ENCODE peak calls at places on chromosomes 6 and 20, in five cellular contexts. B is cardiac muscle cell, X is GM23338, M is left lung, V is fibroblast of lung. G is an unnamed sample. For H3K27me3, the result is how much of the 10 kb centered on the place peaks cover.

GRCh38 chr6:166112580-166112979 is 55.1 kb downstream of the TBXT start:
- DNase-seq in B (peak), X (no peak), M (no peak), V (no peak), G (peak)

GRCh38 chr6:44257007-44257752 is at the start of gene SLC35B2:
- DNase-seq in B (peak), X (peak), M (peak), V (peak), G (peak)

GRCh38 chr6:90545450-90545849 is 41.4 kb downstream of the MAP3K7 start:
- DNase-seq in B (no peak), X (no peak), M (no peak), V (no peak), G (no peak)

GRCh38 chr20:51009303-51010042 is 13.4 kb downstream of the KCNG1 start:
- DNase-seq in B (no peak), X (no peak), M (no peak), V (no peak), G (no peak)

GRCh38 chr6:138815797-138816528 is 20.1 kb downstream of the ECT2L start:
- DNase-seq in B (peak), X (peak), M (no peak), V (peak), G (peak)

GRCh38 chr6:23269436-23269835 is 700.1 kb downstream of the HDGFL1 start:
- DNase-seq in B (peak), X (no peak), M (no peak), V (peak), G (no peak)

GRCh38 chr6:85747093-85747492 is 104.4 kb upstream of the SYNCRIP start:
- DNase-seq in B (peak), X (no peak), M (no peak), V (peak), G (no peak)

GRCh38 chr20:61668064-61668463 is 397.6 kb downstream of the TAF4 start:
- DNase-seq in B (no peak), X (no peak), M (no peak), V (no peak), G (no peak)

GRCh38 chr6:101761124-101761601 is 367.7 kb downstream of the GRIK2 start:
- DNase-seq in B (peak), X (no peak), M (no peak), V (peak), G (no peak)

GRCh38 chr6:21842875-21843274 is 249.3 kb downstream of the SOX4 start:
- DNase-seq in B (no peak), X (no peak), M (no peak), V (no peak), G (no peak)

GRCh38 chr20:1029980-1030379 is 27.9 kb upstream of the RSPO4 start:
- DNase-seq in B (no peak), X (no peak), M (no peak), V (no peak), G (no peak)

GRCh38 chr6:100426241-100426640 is 38.5 kb downstream of the SIM1 start:
- DNase-seq in B (no peak), X (no peak), M (no peak), V (no peak), G (peak)

GRCh38 chr6:14035448-14035847 is 82.1 kb upstream of the CD83 start:
- DNase-seq in B (peak), X (peak), M (no peak), V (peak), G (no peak)

GRCh38 chr20:37670426-37670825 is 23.4 kb upstream of the CTNNBL1 start:
- DNase-seq in B (no peak), X (no peak), M (no peak), V (no peak), G (peak)

GRCh38 chr6:89217308-89217999 is at the start of gene GABRR1:
- DNase-seq in B (no peak), X (peak), M (no peak), V (no peak), G (no peak)

GRCh38 chr6:89216411-89216810 is 747 bp downstream of the GABRR1 start:
- DNase-seq in B (no peak), X (no peak), M (no peak), V (no peak), G (no peak)

GRCh38 chr6:89221109-89221508 is 4.0 kb upstream of the GABRR1 start:
- DNase-seq in B (no peak), X (no peak), M (no peak), V (no peak), G (no peak)

DNA sequence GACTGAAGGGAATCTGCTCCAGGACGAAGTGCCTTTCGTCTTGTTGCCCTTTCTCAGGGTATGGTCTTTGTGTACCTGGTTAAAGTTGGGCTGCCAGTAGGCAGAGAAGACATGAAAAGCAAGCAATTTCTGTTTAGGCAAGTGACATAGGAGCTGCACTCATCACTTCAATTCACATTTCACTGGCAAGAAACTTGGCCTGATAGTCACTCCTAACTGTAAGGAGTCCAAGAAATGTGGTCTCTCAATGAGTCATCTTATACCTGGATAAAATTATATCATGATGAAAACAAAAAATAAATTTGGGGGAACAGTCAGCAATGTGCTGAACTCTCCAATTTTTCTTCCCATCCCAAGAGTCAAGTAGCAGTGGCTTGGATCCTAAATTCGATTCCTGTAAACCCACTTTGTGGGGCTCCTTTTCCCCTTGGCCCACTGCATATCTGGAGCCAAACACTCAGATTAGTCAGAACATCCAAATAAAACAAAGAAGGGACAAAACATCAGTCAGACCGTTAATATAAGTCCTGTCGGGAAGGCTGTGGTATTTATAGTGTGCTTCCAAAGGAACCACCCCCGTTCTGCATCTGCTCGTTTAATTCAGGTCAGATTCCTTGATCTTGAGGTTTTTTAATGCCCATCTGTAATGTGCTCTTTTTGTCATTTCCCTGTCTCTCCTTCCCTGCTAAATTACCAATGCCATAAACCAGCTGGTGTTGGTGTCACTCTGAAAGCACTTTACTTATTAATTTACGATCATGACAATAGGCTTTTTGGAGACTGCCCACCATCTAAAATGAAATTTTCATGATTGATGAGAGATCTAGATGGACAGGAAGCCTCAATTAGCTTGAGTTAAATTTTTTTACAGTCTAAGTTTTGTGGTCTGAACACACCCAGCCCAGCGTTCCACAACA is 5.1 kb upstream of the GABRR1 start:
- DNase-seq in B (peak), X (no peak), M (no peak), V (no peak), G (peak)
- H3K4me3 ChIP-seq in B (no peak), X (no peak), M (no peak), V (no peak), G (no peak)

GRCh38 chr6:110341671-110342304 is 16.4 kb downstream of the METTL24 start:
- DNase-seq in B (peak), X (peak), M (no peak), V (peak), G (no peak)
- TF ChIP-seq CTCF in B (peak), X (peak), M (no peak), V (no peak), G (peak)

DNA sequence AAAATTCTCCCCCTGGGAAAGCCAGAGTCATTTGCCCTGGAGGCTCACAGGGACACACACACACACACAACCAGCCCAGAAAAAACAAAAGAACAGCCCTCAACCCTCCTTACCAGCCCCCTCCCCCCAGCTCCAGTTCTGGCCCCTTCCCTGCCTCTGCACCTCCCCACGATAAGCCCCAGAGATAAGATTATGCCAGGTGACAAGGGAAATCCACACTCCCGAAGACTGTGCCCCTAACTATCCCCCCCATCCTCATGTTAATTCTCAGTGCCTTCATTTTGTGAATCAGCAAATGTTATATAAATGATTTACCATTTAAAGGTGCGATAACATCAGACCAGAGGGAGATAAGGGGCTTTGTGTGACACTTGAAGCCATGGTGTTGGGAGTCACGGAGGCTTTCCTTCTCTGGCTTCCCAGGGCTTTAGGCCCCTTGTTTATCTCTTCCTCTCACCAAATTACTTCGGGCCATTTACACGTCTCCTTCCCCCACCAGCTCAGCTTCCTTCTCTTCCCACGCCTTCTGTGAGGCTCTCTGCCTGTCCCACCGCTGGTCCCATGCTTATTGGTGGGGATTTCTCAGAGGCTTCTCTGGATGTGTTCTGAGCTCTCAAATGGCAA is 12.5 kb upstream of the FOXC1 start:
- DNase-seq in B (no peak), X (no peak), M (no peak), V (no peak), G (no peak)
- H3K27me3 ChIP-seq in B (under half), X (under half), M (half or more), V (under half), G (under half)

GRCh38 chr6:27281105-27281539 is 31.0 kb downstream of the POM121L2 start:
- DNase-seq in B (no peak), X (no peak), M (no peak), V (no peak), G (peak)

GRCh38 chr6:27280064-27280539 is 32.0 kb downstream of the POM121L2 start:
- DNase-seq in B (peak), X (peak), M (no peak), V (peak), G (peak)

GRCh38 chr6:27279513-27280063 is 32.1 kb downstream of the PRSS16 start:
- DNase-seq in B (no peak), X (peak), M (no peak), V (no peak), G (no peak)

GRCh38 chr6:27281569-27281968 is 30.5 kb downstream of the POM121L2 start:
- DNase-seq in B (no peak), X (no peak), M (no peak), V (no peak), G (no peak)

GRCh38 chr6:27280540-27281000 is 31.5 kb downstream of the POM121L2 start:
- DNase-seq in B (no peak), X (peak), M (no peak), V (no peak), G (peak)
- H3K4me3 ChIP-seq in B (peak), X (peak), M (no peak), V (peak), G (peak)

G was measured in A673.